ENCODE peak calls at places on chromosomes 12 and 14, in five cellular contexts. R is left ventricle myocardium inferior, G is fibroblast of the aortic adventitia, X is pancreas, C is neural progenitor cell. K is an unnamed sample.
A peak's percentile ranks its signal among the peaks of the same experiment; 100 is the strongest.

GRCh38 chr12:13000616-13000934 is 510 bp upstream of the HEBP1 start:
- DNase-seq in R (no peak), G (peak; percentile 35), X (no peak), C (peak; percentile 79), K (no peak)

GRCh38 chr12:1318327-1319031 is 275.9 kb downstream of the FBXL14 start:
- DNase-seq in R (no peak), G (peak; percentile 60), X (peak; percentile 46), C (peak; percentile 55), K (peak; percentile 46)

GRCh38 chr12:70364695-70365397 is 1.2 kb upstream of the KCNMB4 start:
- DNase-seq in R (no peak), G (no peak), X (no peak), C (peak; percentile 21), K (no peak)

GRCh38 chr14:75310295-75311059 is 31.8 kb downstream of the FOS start:
- DNase-seq in R (peak; percentile 89), G (peak; percentile 90), X (peak; percentile 78), C (peak; percentile 89), K (peak; percentile 84)

GRCh38 chr14:53780156-53780555 is 176.5 kb downstream of the BMP4 start:
- DNase-seq in R (no peak), G (no peak), X (no peak), C (no peak), K (no peak)

GRCh38 chr12:13698001-13698400 is 283.4 kb downstream of the GRIN2B start:
- DNase-seq in R (no peak), G (no peak), X (no peak), C (no peak), K (no peak)

GRCh38 chr14:93081875-93082570 is 33.7 kb downstream of the ITPK1 start:
- DNase-seq in R (no peak), G (no peak), X (no peak), C (no peak), K (no peak)

GRCh38 chr14:63308723-63309317 is 9.9 kb downstream of the GPHB5 start:
- DNase-seq in R (no peak), G (peak; percentile 31), X (no peak), C (peak; percentile 63), K (peak; percentile 5)

GRCh38 chr12:49256274-49256637 is 8.6 kb upstream of the TUBA1C start:
- DNase-seq in R (no peak), G (no peak), X (no peak), C (no peak), K (no peak)

GRCh38 chr14:104968153-104968527 is 10.0 kb downstream of the AHNAK2 start:
- DNase-seq in R (peak; percentile 82), G (peak; percentile 60), X (no peak), C (peak; percentile 63), K (peak; percentile 61)

GRCh38 chr14:94542111-94542810 is 19.0 kb upstream of the SERPINA4 start:
- DNase-seq in R (no peak), G (no peak), X (no peak), C (no peak), K (peak; percentile 17)

GRCh38 chr14:47227051-47227600 is 448.3 kb downstream of the MDGA2 start:
- DNase-seq in R (no peak), G (no peak), X (no peak), C (no peak), K (no peak)

GRCh38 chr12:2439332-2440100 is 355.3 kb upstream of the FKBP4 start:
- DNase-seq in R (peak; percentile 74), G (no peak), X (no peak), C (no peak), K (no peak)

GRCh38 chr14:99391671-99392070 is 89.0 kb downstream of the SETD3 start:
- DNase-seq in R (no peak), G (no peak), X (no peak), C (no peak), K (peak; percentile 82)

GRCh38 chr14:106141242-106142220 is 615.1 kb downstream of the TMEM121 start:
- DNase-seq in R (no peak), G (no peak), X (no peak), C (no peak), K (no peak)

GRCh38 chr14:88300817-88301216 is 22.3 kb downstream of the KCNK10 start:
- DNase-seq in R (no peak), G (no peak), X (no peak), C (no peak), K (no peak)

GRCh38 chr12:31231611-31232360 is 94.2 kb downstream of the SINHCAF start:
- DNase-seq in R (no peak), G (no peak), X (no peak), C (no peak), K (no peak)

GRCh38 chr14:33836203-33836894 is 114.5 kb downstream of the EGLN3 start:
- DNase-seq in R (no peak), G (no peak), X (no peak), C (no peak), K (no peak)

GRCh38 chr14:72924332-72924731 is 1.9 kb upstream of the DCAF4 start:
- DNase-seq in R (peak; percentile 65), G (no peak), X (peak; percentile 37), C (no peak), K (no peak)

GRCh38 chr12:3341594-3341993 is 149.4 kb upstream of the PRMT8 start:
- DNase-seq in R (no peak), G (no peak), X (no peak), C (no peak), K (no peak)

DNA sequence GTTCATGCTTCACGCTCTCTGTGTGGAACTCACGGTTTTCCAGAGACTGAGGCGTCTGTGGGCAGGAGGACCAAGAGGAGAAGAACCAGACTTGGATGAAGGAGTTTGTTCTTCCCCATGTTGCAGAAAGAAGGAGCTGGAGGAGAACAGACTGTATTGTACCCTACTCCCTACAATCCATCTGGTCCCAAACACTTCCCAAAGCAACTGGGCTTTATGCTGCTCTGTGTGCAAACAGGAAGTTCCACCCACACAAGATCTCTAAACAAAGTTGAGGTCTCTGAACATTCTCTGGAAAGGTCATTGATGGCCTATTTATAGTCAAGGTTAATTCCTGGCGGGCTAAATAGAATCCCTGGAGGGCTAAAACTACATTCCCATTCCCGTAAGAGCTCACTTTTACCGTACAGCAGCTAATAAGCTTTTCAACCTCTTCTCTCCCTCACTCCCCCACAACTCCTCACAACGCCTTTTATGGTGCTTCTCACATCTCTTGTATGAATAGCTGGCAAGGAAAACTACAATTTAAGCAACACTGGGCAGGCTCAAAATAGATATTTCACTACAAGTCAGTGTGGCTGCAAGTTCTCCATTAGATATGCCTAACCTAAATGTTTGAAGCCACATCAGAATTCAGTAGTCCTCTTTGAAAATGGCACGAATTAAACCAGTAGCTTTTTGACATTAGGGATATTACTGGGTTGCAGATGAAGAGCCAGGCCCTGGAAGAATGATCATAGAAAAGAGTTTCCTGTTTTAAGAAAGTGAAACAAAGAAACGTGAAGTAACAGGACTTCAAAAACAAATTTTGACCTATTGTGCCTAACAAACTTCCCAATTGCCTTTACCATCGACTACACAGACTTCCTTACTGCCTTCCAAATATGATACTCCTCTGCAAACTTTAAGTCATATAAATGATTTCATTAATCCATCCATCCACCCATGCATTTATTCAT is at the start of gene A2M:
- DNase-seq in R (no peak), G (peak; percentile 8), X (no peak), C (no peak), K (peak; percentile 80)
- H3K4me3 ChIP-seq in R (peak within 1 kb of the TSS; percentile 70), G (no peak within 1 kb of the TSS), X (no peak within 1 kb of the TSS), C (no peak within 1 kb of the TSS), K (peak within 1 kb of the TSS; percentile 14)

DNA sequence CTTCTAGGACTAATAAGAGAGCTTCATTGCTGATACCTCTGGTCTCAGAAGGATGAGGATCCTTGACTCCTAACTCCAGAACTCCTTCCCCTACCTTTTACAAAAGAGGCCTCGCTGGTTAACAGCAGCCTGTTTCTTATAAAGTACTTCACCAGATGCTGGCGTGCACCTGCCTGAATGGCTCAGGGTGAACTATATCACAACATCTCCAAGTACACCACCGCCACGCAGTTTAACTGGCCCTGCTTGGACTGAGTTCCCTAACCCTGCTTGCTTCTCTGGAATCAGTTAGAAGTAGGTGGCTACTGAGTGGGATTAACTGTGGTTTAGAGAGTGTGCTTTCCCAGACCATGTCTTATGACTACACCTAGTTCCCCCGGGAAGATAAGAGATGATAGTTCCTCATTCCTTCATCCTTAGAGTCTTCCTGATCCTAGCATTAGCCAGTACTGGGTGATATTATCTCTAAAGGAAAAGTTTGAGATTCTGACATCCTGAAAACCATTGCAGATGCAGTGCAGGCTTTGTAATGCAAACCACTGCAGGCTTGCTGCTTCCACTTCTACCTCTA is 3.0 kb downstream of the FOXJ2 start:
- DNase-seq in R (no peak), G (no peak), X (no peak), C (no peak), K (peak; percentile 89)
- H3K4me3 ChIP-seq in R (peak overlapping the region; percentile 97), G (peak overlapping the region; percentile 90), X (no peak overlapping the region), C (no peak overlapping the region), K (peak overlapping the region; percentile 95)

DNA sequence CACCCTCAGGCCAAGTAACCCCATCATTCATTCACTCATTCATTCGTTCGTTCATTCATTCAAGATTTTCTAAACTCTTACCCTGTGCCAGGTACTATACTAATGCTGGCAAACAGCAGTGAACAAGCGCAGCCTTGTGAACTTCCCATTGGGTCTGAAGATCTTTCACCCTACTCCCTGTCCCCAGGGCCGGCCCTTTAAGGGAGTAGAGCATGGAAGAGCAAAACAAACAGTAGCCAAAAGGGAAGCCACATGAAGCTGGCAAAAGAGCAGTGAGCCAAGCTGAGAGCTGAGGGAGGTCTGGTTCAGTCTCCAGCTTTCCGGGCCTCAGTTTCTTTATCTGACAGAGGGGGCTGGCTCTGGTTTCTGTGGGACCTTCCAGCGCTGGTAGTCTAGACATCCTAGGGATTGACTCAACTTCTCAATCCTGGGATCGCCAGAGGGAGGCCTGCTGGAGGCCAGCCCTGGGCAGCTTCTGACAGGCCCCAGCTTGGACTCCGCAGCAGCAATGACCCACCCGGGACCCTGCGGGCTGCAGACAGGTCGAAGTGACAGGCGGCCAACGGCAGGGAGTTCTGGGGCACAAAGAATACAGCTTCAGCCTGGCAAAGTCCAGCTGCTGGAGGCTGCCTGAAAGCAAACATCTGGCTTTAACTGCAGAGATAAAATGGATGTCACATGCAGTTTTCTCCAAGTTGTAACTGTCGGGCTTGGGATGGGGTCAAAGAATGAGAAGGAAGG is 27.1 kb downstream of the ACTN1 start:
- DNase-seq in R (peak; percentile 56), G (no peak), X (no peak), C (no peak), K (no peak)
- H3K4me3 ChIP-seq in R (peak overlapping the region; percentile 38), G (peak overlapping the region; percentile 43), X (no peak overlapping the region), C (no peak overlapping the region), K (no peak overlapping the region)

GRCh38 chr12:113152196-113152834 is 2.8 kb downstream of the CFAP73 start:
- DNase-seq in R (no peak), G (no peak), X (no peak), C (no peak), K (no peak)
- H3K4me3 ChIP-seq in R (peak overlapping the region; percentile 61), G (no peak overlapping the region), X (no peak overlapping the region), C (peak overlapping the region; percentile 50), K (no peak overlapping the region)

GRCh38 chr14:89507926-89508460 is 91.0 kb upstream of the FOXN3 start:
- DNase-seq in R (no peak), G (peak; percentile 54), X (no peak), C (no peak), K (peak; percentile 11)

GRCh38 chr14:89509891-89510290 is 92.9 kb upstream of the FOXN3 start:
- DNase-seq in R (no peak), G (peak; percentile 26), X (no peak), C (no peak), K (peak; percentile 40)

GRCh38 chr14:89504602-89505320 is 87.7 kb upstream of the FOXN3 start:
- DNase-seq in R (no peak), G (peak; percentile 55), X (no peak), C (no peak), K (peak; percentile 51)

GRCh38 chr14:89507521-89507920 is 90.5 kb upstream of the FOXN3 start:
- DNase-seq in R (no peak), G (peak; percentile 67), X (no peak), C (no peak), K (peak; percentile 64)

GRCh38 chr14:89508863-89509262 is 91.8 kb upstream of the FOXN3 start:
- DNase-seq in R (no peak), G (no peak), X (no peak), C (no peak), K (no peak)
- H3K4me3 ChIP-seq in R (no peak overlapping the region), G (no peak overlapping the region), X (no peak overlapping the region), C (no peak overlapping the region), K (no peak overlapping the region)

K was measured in fibroblast of villous mesenchyme.